ENCODE peak calls at places on chromosomes 3 and 15, in six cellular contexts. One of them, this sample, is unnamed.

GRCh38 chr3:85304360-85304964 is 345.7 kb downstream of the CADM2 start:
- DNase-seq in HFF-Myc: no peak
- DNase-seq in activated CD4-positive, alpha-beta T cell treated with anti-CD3 and anti-CD28 coated beads, Interleukin-2, amount 50 U/mL, for 1 hour: no peak
- DNase-seq in activated CD4-positive, CD25-positive, alpha-beta regulatory T cell: no peak
- DNase-seq in HepG2: peak; percentile 3
- DNase-seq in activated T-cell treated with anti-CD3 and anti-CD28 coated beads, Interleukin-2, amount 50 U/mL, for 72 hours: no peak
- DNase-seq in this sample: no peak

GRCh38 chr3:23821858-23822257 is 16.1 kb downstream of the UBE2E1 start:
- DNase-seq in HFF-Myc: no peak
- DNase-seq in activated CD4-positive, alpha-beta T cell treated with anti-CD3 and anti-CD28 coated beads, Interleukin-2, amount 50 U/mL, for 1 hour: no peak
- DNase-seq in activated CD4-positive, CD25-positive, alpha-beta regulatory T cell: no peak
- DNase-seq in HepG2: no peak
- DNase-seq in activated T-cell treated with anti-CD3 and anti-CD28 coated beads, Interleukin-2, amount 50 U/mL, for 72 hours: no peak
- DNase-seq in this sample: no peak

GRCh38 chr3:156727519-156728205 is 53.3 kb downstream of the TIPARP start:
- DNase-seq in HFF-Myc: no peak
- DNase-seq in activated CD4-positive, alpha-beta T cell treated with anti-CD3 and anti-CD28 coated beads, Interleukin-2, amount 50 U/mL, for 1 hour: no peak
- DNase-seq in activated CD4-positive, CD25-positive, alpha-beta regulatory T cell: no peak
- DNase-seq in HepG2: no peak
- DNase-seq in activated T-cell treated with anti-CD3 and anti-CD28 coated beads, Interleukin-2, amount 50 U/mL, for 72 hours: no peak
- DNase-seq in this sample: no peak

GRCh38 chr3:30167511-30168135 is 438.8 kb upstream of the TGFBR2 start:
- DNase-seq in HFF-Myc: no peak
- DNase-seq in activated CD4-positive, alpha-beta T cell treated with anti-CD3 and anti-CD28 coated beads, Interleukin-2, amount 50 U/mL, for 1 hour: no peak
- DNase-seq in activated CD4-positive, CD25-positive, alpha-beta regulatory T cell: no peak
- DNase-seq in HepG2: no peak
- DNase-seq in activated T-cell treated with anti-CD3 and anti-CD28 coated beads, Interleukin-2, amount 50 U/mL, for 72 hours: no peak
- DNase-seq in this sample: no peak

GRCh38 chr15:96409231-96410138 is 79.0 kb downstream of the NR2F2 start:
- DNase-seq in HFF-Myc: no peak
- DNase-seq in activated CD4-positive, alpha-beta T cell treated with anti-CD3 and anti-CD28 coated beads, Interleukin-2, amount 50 U/mL, for 1 hour: no peak
- DNase-seq in activated CD4-positive, CD25-positive, alpha-beta regulatory T cell: no peak
- DNase-seq in HepG2: peak; percentile 4
- DNase-seq in activated T-cell treated with anti-CD3 and anti-CD28 coated beads, Interleukin-2, amount 50 U/mL, for 72 hours: no peak
- DNase-seq in this sample: no peak

GRCh38 chr15:95341686-95342085 is 988.8 kb upstream of the NR2F2 start:
- DNase-seq in HFF-Myc: no peak
- DNase-seq in activated CD4-positive, alpha-beta T cell treated with anti-CD3 and anti-CD28 coated beads, Interleukin-2, amount 50 U/mL, for 1 hour: no peak
- DNase-seq in activated CD4-positive, CD25-positive, alpha-beta regulatory T cell: no peak
- DNase-seq in HepG2: no peak
- DNase-seq in activated T-cell treated with anti-CD3 and anti-CD28 coated beads, Interleukin-2, amount 50 U/mL, for 72 hours: no peak
- DNase-seq in this sample: no peak

GRCh38 chr3:83230841-83231240 is 1469.4 kb upstream of the GBE1 start:
- DNase-seq in HFF-Myc: no peak
- DNase-seq in activated CD4-positive, alpha-beta T cell treated with anti-CD3 and anti-CD28 coated beads, Interleukin-2, amount 50 U/mL, for 1 hour: no peak
- DNase-seq in activated CD4-positive, CD25-positive, alpha-beta regulatory T cell: no peak
- DNase-seq in HepG2: no peak
- DNase-seq in activated T-cell treated with anti-CD3 and anti-CD28 coated beads, Interleukin-2, amount 50 U/mL, for 72 hours: no peak
- DNase-seq in this sample: no peak

GRCh38 chr3:9915252-9916141 is 1.4 kb upstream of the IL17RC start:
- DNase-seq in HFF-Myc: no peak
- DNase-seq in activated CD4-positive, alpha-beta T cell treated with anti-CD3 and anti-CD28 coated beads, Interleukin-2, amount 50 U/mL, for 1 hour: no peak
- DNase-seq in activated CD4-positive, CD25-positive, alpha-beta regulatory T cell: no peak
- DNase-seq in HepG2: peak; percentile 36
- DNase-seq in activated T-cell treated with anti-CD3 and anti-CD28 coated beads, Interleukin-2, amount 50 U/mL, for 72 hours: peak; percentile 50
- DNase-seq in this sample: no peak

GRCh38 chr3:67489816-67490215 is 164.6 kb downstream of the SUCLG2 start:
- DNase-seq in HFF-Myc: no peak
- DNase-seq in activated CD4-positive, alpha-beta T cell treated with anti-CD3 and anti-CD28 coated beads, Interleukin-2, amount 50 U/mL, for 1 hour: no peak
- DNase-seq in activated CD4-positive, CD25-positive, alpha-beta regulatory T cell: no peak
- DNase-seq in HepG2: no peak
- DNase-seq in activated T-cell treated with anti-CD3 and anti-CD28 coated beads, Interleukin-2, amount 50 U/mL, for 72 hours: no peak
- DNase-seq in this sample: no peak

GRCh38 chr3:69569520-69569919 is 169.7 kb upstream of the MITF start:
- DNase-seq in HFF-Myc: no peak
- DNase-seq in activated CD4-positive, alpha-beta T cell treated with anti-CD3 and anti-CD28 coated beads, Interleukin-2, amount 50 U/mL, for 1 hour: no peak
- DNase-seq in activated CD4-positive, CD25-positive, alpha-beta regulatory T cell: no peak
- DNase-seq in HepG2: no peak
- DNase-seq in activated T-cell treated with anti-CD3 and anti-CD28 coated beads, Interleukin-2, amount 50 U/mL, for 72 hours: no peak
- DNase-seq in this sample: no peak

GRCh38 chr15:81954158-81954783 is 91.5 kb downstream of the MEX3B start:
- DNase-seq in HFF-Myc: no peak
- DNase-seq in activated CD4-positive, alpha-beta T cell treated with anti-CD3 and anti-CD28 coated beads, Interleukin-2, amount 50 U/mL, for 1 hour: no peak
- DNase-seq in activated CD4-positive, CD25-positive, alpha-beta regulatory T cell: no peak
- DNase-seq in HepG2: no peak
- DNase-seq in activated T-cell treated with anti-CD3 and anti-CD28 coated beads, Interleukin-2, amount 50 U/mL, for 72 hours: no peak
- DNase-seq in this sample: no peak

GRCh38 chr3:111070772-111071256 is 802 bp upstream of the NECTIN3 start:
- DNase-seq in HFF-Myc: no peak
- DNase-seq in activated CD4-positive, alpha-beta T cell treated with anti-CD3 and anti-CD28 coated beads, Interleukin-2, amount 50 U/mL, for 1 hour: peak; percentile 9
- DNase-seq in activated CD4-positive, CD25-positive, alpha-beta regulatory T cell: no peak
- DNase-seq in HepG2: peak; percentile 5
- DNase-seq in activated T-cell treated with anti-CD3 and anti-CD28 coated beads, Interleukin-2, amount 50 U/mL, for 72 hours: peak; percentile 27
- DNase-seq in this sample: peak; percentile 19

GRCh38 chr3:69012836-69013255 is 638 bp downstream of the EOGT start:
- DNase-seq in HFF-Myc: no peak
- DNase-seq in activated CD4-positive, alpha-beta T cell treated with anti-CD3 and anti-CD28 coated beads, Interleukin-2, amount 50 U/mL, for 1 hour: no peak
- DNase-seq in activated CD4-positive, CD25-positive, alpha-beta regulatory T cell: no peak
- DNase-seq in HepG2: peak; percentile 22
- DNase-seq in activated T-cell treated with anti-CD3 and anti-CD28 coated beads, Interleukin-2, amount 50 U/mL, for 72 hours: no peak
- DNase-seq in this sample: no peak

GRCh38 chr3:17050051-17050450 is 165.3 kb downstream of the PLCL2 start:
- DNase-seq in HFF-Myc: no peak
- DNase-seq in activated CD4-positive, alpha-beta T cell treated with anti-CD3 and anti-CD28 coated beads, Interleukin-2, amount 50 U/mL, for 1 hour: no peak
- DNase-seq in activated CD4-positive, CD25-positive, alpha-beta regulatory T cell: no peak
- DNase-seq in HepG2: no peak
- DNase-seq in activated T-cell treated with anti-CD3 and anti-CD28 coated beads, Interleukin-2, amount 50 U/mL, for 72 hours: no peak
- DNase-seq in this sample: no peak

GRCh38 chr3:197926418-197926817 is 23.6 kb upstream of the RPL35A start:
- DNase-seq in HFF-Myc: no peak
- DNase-seq in activated CD4-positive, alpha-beta T cell treated with anti-CD3 and anti-CD28 coated beads, Interleukin-2, amount 50 U/mL, for 1 hour: no peak
- DNase-seq in activated CD4-positive, CD25-positive, alpha-beta regulatory T cell: no peak
- DNase-seq in HepG2: no peak
- DNase-seq in activated T-cell treated with anti-CD3 and anti-CD28 coated beads, Interleukin-2, amount 50 U/mL, for 72 hours: no peak
- DNase-seq in this sample: no peak

GRCh38 chr15:68637755-68638405 is 59.1 kb downstream of the CORO2B start:
- DNase-seq in HFF-Myc: peak; percentile 30
- DNase-seq in activated CD4-positive, alpha-beta T cell treated with anti-CD3 and anti-CD28 coated beads, Interleukin-2, amount 50 U/mL, for 1 hour: no peak
- DNase-seq in activated CD4-positive, CD25-positive, alpha-beta regulatory T cell: no peak
- DNase-seq in HepG2: no peak
- DNase-seq in activated T-cell treated with anti-CD3 and anti-CD28 coated beads, Interleukin-2, amount 50 U/mL, for 72 hours: no peak
- DNase-seq in this sample: no peak